ENCODE peak calls at places on chromosomes 3 and 15, in six cellular contexts. I is left ventricle myocardium inferior, O is dorsolateral prefrontal cortex, V is astrocyte of the spinal cord, U is kidney epithelial cell, A is GM06990. X is an unnamed sample.
A peak's percentile ranks its signal among the peaks of the same experiment; 100 is the strongest.

GRCh38 chr15:29449136-29449535 is 179.5 kb upstream of the NSMCE3 start:
- DNase-seq in I (no peak), O (no peak), V (peak; percentile 10), U (no peak), A (no peak), X (no peak)

GRCh38 chr3:9036327-9037112 is 73.2 kb upstream of the RAD18 start:
- DNase-seq in I (peak; percentile 75), O (no peak), V (no peak), U (no peak), A (no peak), X (no peak)

GRCh38 chr15:75163150-75163564 is 38.5 kb upstream of the C15orf39 start:
- DNase-seq in I (no peak), O (no peak), V (no peak), U (no peak), A (no peak), X (no peak)

GRCh38 chr15:88006146-88006545 is 250.4 kb downstream of the NTRK3 start:
- DNase-seq in I (no peak), O (no peak), V (no peak), U (no peak), A (no peak), X (no peak)

GRCh38 chr3:61680617-61681016 is 119.2 kb downstream of the PTPRG start:
- DNase-seq in I (no peak), O (no peak), V (no peak), U (no peak), A (no peak), X (no peak)

GRCh38 chr3:141085331-141086047 is 34.3 kb downstream of the SPSB4 start:
- DNase-seq in I (peak; percentile 7), O (no peak), V (no peak), U (no peak), A (no peak), X (no peak)

GRCh38 chr3:51388286-51389029 is 2.6 kb upstream of the RBM15B start:
- DNase-seq in I (no peak), O (peak; percentile 11), V (no peak), U (peak; percentile 25), A (no peak), X (no peak)

GRCh38 chr15:101025896-101026631 is 106.9 kb downstream of the LRRK1 start:
- DNase-seq in I (no peak), O (peak; percentile 6), V (no peak), U (no peak), A (no peak), X (no peak)

GRCh38 chr3:62125376-62125775 is 248.0 kb downstream of the FEZF2 start:
- DNase-seq in I (no peak), O (no peak), V (no peak), U (no peak), A (no peak), X (no peak)

GRCh38 chr3:169739067-169739466 is 25.8 kb downstream of the TERC start:
- DNase-seq in I (no peak), O (no peak), V (no peak), U (no peak), A (no peak), X (no peak)
- TF ChIP-seq CTCF in I (no peak), O (no peak), V (no peak), U (no peak), A (no peak), X (no peak)

GRCh38 chr3:5929027-5929426 is 741.5 kb downstream of the EDEM1 start:
- DNase-seq in I (no peak), O (no peak), V (no peak), U (no peak), A (peak; percentile 14), X (no peak)
- TF ChIP-seq CTCF in I (no peak), O (no peak), V (no peak), U (no peak), A (no peak), X (no peak)

GRCh38 chr15:76333720-76334437 is 2.7 kb upstream of the ISL2 start:
- DNase-seq in I (no peak), O (no peak), V (no peak), U (no peak), A (no peak), X (peak; percentile 22)
- TF ChIP-seq CTCF in I (no peak), O (no peak), V (peak; percentile 37), U (peak; percentile 33), A (peak; percentile 43), X (peak; percentile 56)

GRCh38 chr15:70494529-70494860 is 268.9 kb downstream of the UACA start:
- DNase-seq in I (no peak), O (no peak), V (no peak), U (no peak), A (no peak), X (no peak)

GRCh38 chr15:70494861-70495571 is 268.3 kb downstream of the UACA start:
- DNase-seq in I (no peak), O (no peak), V (peak; percentile 89), U (peak; percentile 77), A (no peak), X (no peak)

GRCh38 chr15:70492240-70493177 is 270.8 kb downstream of the UACA start:
- DNase-seq in I (peak; percentile 64), O (peak; percentile 34), V (peak; percentile 93), U (peak; percentile 89), A (peak; percentile 83), X (peak; percentile 79)

GRCh38 chr15:70493787-70494514 is 269.4 kb downstream of the UACA start:
- DNase-seq in I (no peak), O (no peak), V (peak; percentile 35), U (no peak), A (no peak), X (no peak)

DNA sequence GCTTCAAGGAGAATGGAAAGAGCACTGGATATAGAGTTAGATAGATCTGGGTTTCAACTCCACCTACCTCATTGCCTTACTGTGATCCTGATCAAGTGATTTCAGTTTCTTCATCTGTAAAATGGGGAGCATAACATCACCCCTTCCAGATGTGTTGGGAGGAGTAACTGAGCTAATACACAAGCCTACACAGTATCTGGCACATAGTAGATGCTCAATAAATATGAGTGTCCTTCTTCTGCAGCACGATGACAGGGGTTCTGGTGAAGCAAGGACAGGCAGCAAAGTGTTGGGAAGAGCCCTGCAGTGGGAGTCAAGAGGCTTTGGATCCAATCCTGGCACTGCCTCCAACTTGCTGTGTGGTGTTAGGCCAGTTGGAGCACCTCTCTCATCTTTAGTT is 270.0 kb downstream of the UACA start:
- DNase-seq in I (no peak), O (no peak), V (no peak), U (no peak), A (no peak), X (no peak)
- TF ChIP-seq CTCF in I (no peak), O (no peak), V (no peak), U (no peak), A (no peak), X (no peak)

GRCh38 chr3:119690043-119690656 is 12.7 kb upstream of the CFAP91 start:
- DNase-seq in I (no peak), O (no peak), V (peak; percentile 46), U (no peak), A (no peak), X (no peak)
- TF ChIP-seq CTCF in I (peak; percentile 62), O (peak; percentile 41), V (peak; percentile 51), U (peak; percentile 56), A (peak; percentile 31), X (peak; percentile 44)

GRCh38 chr3:23916886-23917815 is at the start of the genes NKIRAS1 and RPL15:
- DNase-seq in I (peak; percentile 98), O (peak; percentile 95), V (peak; percentile 97), U (peak; percentile 82), A (peak; percentile 97), X (peak; percentile 93)
- TF ChIP-seq CTCF in I (peak; percentile 72), O (peak; percentile 73), V (peak; percentile 46), U (peak; percentile 24), A (no peak), X (no peak)

GRCh38 chr15:97995881-97996603 is 35.5 kb downstream of the ARRDC4 start:
- DNase-seq in I (no peak), O (peak; percentile 19), V (no peak), U (no peak), A (no peak), X (no peak)
- TF ChIP-seq CTCF in I (peak; percentile 35), O (peak; percentile 19), V (no peak), U (peak; percentile 50), A (peak; percentile 16), X (no peak)

DNA sequence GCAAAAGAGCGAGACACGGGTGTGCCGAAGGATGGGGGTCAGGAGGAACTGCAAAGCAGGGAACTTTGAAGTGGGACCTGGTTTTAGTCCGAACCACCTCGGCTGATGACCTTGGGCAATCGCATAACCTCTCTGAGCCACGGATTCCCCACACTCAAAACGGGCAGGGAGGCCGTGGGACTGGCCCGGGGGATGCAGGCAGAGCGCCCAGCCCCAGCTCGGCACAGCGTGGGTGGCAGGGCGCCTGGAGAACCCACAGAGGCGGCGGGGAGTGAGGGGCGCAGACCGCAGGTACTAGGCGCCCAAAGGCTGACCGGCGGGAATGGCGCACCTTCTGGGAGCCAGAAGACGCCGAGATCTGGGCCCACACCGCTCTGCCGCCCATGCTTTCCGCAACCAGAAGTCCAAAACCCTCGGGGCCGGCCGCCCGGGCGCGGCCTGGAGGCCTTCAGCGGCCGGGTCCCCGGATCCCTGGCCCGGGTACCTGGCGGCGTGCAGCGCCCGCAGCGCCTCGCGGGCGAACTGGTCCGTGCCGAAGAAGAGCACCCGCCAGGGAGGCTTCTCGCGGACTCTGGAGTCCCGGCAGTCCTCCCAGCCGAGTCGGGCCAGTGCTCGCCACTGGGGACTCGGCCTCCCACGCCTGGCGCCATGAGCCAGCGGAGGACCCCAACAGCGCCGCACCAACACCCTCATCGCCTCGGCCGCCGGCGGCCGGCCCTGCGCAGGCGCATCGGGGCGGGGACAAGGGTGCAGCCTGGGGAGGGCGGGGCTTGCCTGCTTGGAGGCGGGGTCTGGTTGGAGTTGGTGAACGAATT is at the start of gene MTFMT:
- DNase-seq in I (peak; percentile 94), O (peak; percentile 89), V (peak; percentile 79), U (no peak), A (peak; percentile 90), X (peak; percentile 98)
- TF ChIP-seq CTCF in I (no peak), O (peak; percentile 20), V (no peak), U (no peak), A (no peak), X (no peak)

GRCh38 chr3:49607796-49608195 is 53.5 kb downstream of the BSN start:
- DNase-seq in I (no peak), O (no peak), V (no peak), U (no peak), A (no peak), X (no peak)
- TF ChIP-seq CTCF in I (no peak), O (no peak), V (peak; percentile 44), U (peak; percentile 33), A (peak; percentile 27), X (no peak)

GRCh38 chr3:59727902-59728301 is 678.1 kb upstream of the CFAP20DC start:
- DNase-seq in I (no peak), O (no peak), V (no peak), U (no peak), A (no peak), X (no peak)

GRCh38 chr3:59731909-59732308 is 682.1 kb upstream of the CFAP20DC start:
- DNase-seq in I (no peak), O (no peak), V (no peak), U (no peak), A (peak; percentile 56), X (no peak)

GRCh38 chr3:59730608-59731007 is 680.8 kb upstream of the CFAP20DC start:
- DNase-seq in I (no peak), O (no peak), V (no peak), U (no peak), A (no peak), X (no peak)

GRCh38 chr3:59726279-59726678 is 676.5 kb upstream of the CFAP20DC start:
- DNase-seq in I (no peak), O (no peak), V (no peak), U (no peak), A (peak; percentile 39), X (no peak)

GRCh38 chr3:59728509-59728908 is 678.7 kb upstream of the CFAP20DC start:
- DNase-seq in I (no peak), O (no peak), V (no peak), U (no peak), A (no peak), X (no peak)
- TF ChIP-seq CTCF in I (no peak), O (no peak), V (no peak), U (no peak), A (no peak), X (no peak)